ENCODE peak calls at places on chromosome 18, in nine cellular contexts. M, L, O, G, H, T, W, D and F are unnamed samples.

GRCh38 chr18:7855051-7855450 is 287.9 kb downstream of the PTPRM start:
- DNase-seq in H (no peak), O (no peak), L (no peak), D (no peak), G (no peak), M (no peak), W (no peak), T (no peak), F (no peak)

GRCh38 chr18:60295776-60296175 is 76.8 kb downstream of the MC4R start:
- DNase-seq in D (no peak), H (no peak), M (no peak), L (no peak), G (no peak), T (no peak), O (no peak), W (no peak), F (no peak)

GRCh38 chr18:7158201-7158600 is 40.6 kb upstream of the LAMA1 start:
- DNase-seq in O (no peak), H (peak), L (no peak), G (no peak), M (peak), W (no peak), T (no peak), D (peak), F (no peak)

GRCh38 chr18:76803814-76804213 is 18.5 kb upstream of the ZNF236 start:
- DNase-seq in H (peak), W (peak), T (no peak), L (peak), M (peak), D (peak), O (peak), G (peak), F (no peak)

GRCh38 chr18:48667276-48668254 is 128.7 kb downstream of the CTIF start:
- DNase-seq in O (no peak), M (peak), H (no peak), W (no peak), T (no peak), D (peak), G (peak), L (no peak), F (no peak)

GRCh38 chr18:5982332-5982731 is 87.0 kb upstream of the TMEM200C start:
- DNase-seq in M (no peak), O (no peak), H (no peak), G (no peak), T (no peak), L (no peak), D (no peak), W (no peak), F (no peak)

GRCh38 chr18:9575558-9575957 is 38.8 kb downstream of the PPP4R1 start:
- DNase-seq in M (peak), H (peak), W (peak), T (peak), L (peak), G (peak), D (peak), O (peak), F (peak)

GRCh38 chr18:69969491-69969890 is 21.8 kb upstream of the CD226 start:
- DNase-seq in T (no peak), W (no peak), H (peak), D (no peak), L (no peak), O (no peak), M (no peak), G (no peak), F (no peak)

GRCh38 chr18:77765468-77765867 is 515.8 kb downstream of the GALR1 start:
- DNase-seq in W (no peak), M (peak), H (no peak), G (no peak), O (peak), L (no peak), T (no peak), D (peak), F (no peak)

GRCh38 chr18:68229351-68229750 is 485.6 kb downstream of the TMX3 start:
- DNase-seq in L (no peak), O (no peak), T (no peak), D (peak), H (no peak), W (no peak), G (no peak), M (no peak), F (no peak)

GRCh38 chr18:68233043-68233442 is 481.9 kb downstream of the TMX3 start:
- DNase-seq in L (no peak), H (no peak), G (no peak), M (no peak), W (no peak), O (no peak), T (no peak), D (no peak), F (no peak)

GRCh38 chr18:68234676-68235075 is 480.2 kb downstream of the TMX3 start:
- DNase-seq in G (no peak), M (no peak), W (no peak), T (no peak), L (no peak), H (no peak), D (peak), O (no peak), F (no peak)

DNA sequence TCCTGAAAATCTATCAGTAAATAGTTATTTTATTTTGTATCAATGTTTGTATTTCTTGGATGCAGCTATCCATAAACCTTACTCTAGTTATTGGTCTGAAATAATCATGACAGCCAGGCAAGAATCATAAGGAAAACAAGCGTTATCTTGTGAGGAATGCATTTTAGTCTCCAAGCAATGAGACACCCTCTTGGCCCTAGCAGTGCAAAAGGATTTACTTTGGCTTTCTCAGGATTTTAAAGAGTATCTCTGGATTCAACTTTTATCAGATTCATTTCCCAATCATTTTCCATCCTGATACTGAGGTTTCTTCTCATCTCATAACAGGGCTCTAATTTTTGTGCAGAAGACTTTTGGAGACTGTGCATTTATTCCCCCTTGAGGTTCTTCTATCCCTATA is 480.8 kb downstream of the TMX3 start:
- DNase-seq in D (no peak), W (no peak), T (no peak), G (no peak), L (no peak), H (peak), O (no peak), M (no peak), F (no peak)
- TF ChIP-seq CTCF in D (no peak), W (no peak), T (no peak), G (no peak), L (no peak), H (no peak), O (no peak), M (no peak), F (no peak)

DNA sequence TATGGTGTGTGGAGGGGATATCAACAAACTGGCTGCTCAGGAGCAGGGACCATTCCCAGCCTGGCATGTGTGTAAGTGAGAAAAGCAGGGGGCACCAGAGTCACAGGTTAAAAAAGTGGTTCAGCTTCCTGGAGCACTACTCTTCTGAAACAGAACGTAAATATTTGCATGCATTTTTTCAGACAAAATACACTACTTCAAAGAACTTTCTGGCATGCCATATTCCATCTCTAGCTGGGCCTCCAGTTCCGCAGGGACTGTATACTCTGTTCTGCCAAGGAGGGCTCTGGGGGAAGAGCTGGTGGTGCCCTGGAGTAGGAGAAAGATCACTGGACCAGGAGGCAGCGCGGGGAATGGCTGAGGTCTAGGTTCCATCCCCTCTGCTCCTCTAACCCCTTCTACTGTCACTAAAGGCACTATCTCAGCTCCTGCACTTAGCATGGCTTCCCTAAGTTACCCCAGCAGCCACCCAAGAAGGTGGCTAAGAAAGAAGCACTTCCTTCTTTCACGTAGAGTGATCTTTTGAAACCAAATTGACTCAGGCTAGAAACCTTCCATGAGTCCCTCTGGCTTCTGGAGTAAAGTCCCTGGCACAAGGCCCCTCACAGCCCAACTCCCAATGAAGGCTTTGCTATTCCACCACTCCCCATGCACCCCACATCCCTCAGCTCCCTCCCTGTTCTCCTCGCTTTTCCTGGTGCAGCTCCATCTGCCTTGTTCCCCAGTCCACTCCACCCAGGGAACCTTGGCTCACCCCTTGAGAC is 57.6 kb upstream of the CABLES1 start:
- DNase-seq in G (no peak), H (peak), O (no peak), L (no peak), M (peak), D (peak), T (no peak), W (no peak), F (no peak)
- TF ChIP-seq CTCF in G (no peak), H (peak), O (peak), L (no peak), M (peak), D (peak), T (no peak), W (no peak), F (no peak)

DNA sequence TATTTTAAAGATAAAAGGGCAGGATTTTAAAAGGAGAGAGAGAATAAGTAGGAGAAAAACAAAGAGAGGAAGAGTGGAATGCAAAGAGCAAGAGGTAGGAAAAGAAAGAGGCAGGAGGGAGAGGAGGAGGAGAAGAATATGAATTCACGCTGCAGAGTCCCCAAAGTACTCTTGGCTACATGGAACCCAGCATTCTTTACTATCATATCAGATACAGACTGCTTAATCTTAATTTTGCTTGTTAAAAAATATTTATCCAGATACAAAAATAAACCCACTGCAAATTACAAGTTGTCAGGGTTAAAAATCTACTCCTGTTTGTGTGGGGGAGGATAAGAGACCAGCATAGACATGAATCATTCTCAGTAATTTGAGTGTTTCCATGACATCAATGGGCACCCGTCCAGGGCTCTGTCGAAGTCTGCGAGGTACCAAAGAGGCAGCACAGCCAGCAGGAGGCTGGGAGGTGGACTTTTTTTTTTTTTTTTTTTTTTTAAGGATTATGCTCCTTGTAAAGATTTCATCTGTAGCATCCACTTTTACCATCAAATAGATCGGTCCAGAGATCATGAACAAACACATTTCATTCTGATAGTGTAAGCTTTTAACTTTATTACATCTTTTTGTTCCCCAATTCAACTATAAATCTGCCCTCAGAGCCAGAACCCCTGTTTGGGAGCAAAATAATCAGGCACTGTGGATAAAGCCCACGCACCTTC is 182.2 kb downstream of the TCF4 start:
- DNase-seq in W (peak), O (peak), G (peak), M (peak), H (peak), D (peak), L (peak), T (peak), F (peak)
- TF ChIP-seq CTCF in W (no peak), O (no peak), G (no peak), M (peak), H (peak), D (no peak), L (no peak), T (no peak), F (no peak)

GRCh38 chr18:57211412-57211750 is 64.5 kb downstream of the BOD1L2 start:
- DNase-seq in L (no peak), O (no peak), W (no peak), D (no peak), M (no peak), H (no peak), T (no peak), G (no peak), F (no peak)
- TF ChIP-seq CTCF in L (no peak), O (no peak), W (no peak), D (no peak), M (no peak), H (no peak), T (no peak), G (no peak), F (no peak)

GRCh38 chr18:64330161-64330560 is 181.3 kb upstream of the LINC00305 start:
- DNase-seq in L (no peak), M (no peak), O (no peak), H (peak), D (peak), W (no peak), T (no peak), G (no peak), F (no peak)
- TF ChIP-seq CTCF in L (no peak), M (no peak), O (no peak), H (no peak), D (peak), W (no peak), T (no peak), G (no peak), F (no peak)

GRCh38 chr18:58043452-58044369 is at the start of gene NEDD4L:
- DNase-seq in L (peak), G (peak), H (peak), T (peak), O (peak), W (peak), M (peak), D (peak), F (peak)
- TF ChIP-seq CTCF in L (peak), G (peak), H (peak), T (peak), O (peak), W (peak), M (peak), D (peak), F (no peak)

DNA sequence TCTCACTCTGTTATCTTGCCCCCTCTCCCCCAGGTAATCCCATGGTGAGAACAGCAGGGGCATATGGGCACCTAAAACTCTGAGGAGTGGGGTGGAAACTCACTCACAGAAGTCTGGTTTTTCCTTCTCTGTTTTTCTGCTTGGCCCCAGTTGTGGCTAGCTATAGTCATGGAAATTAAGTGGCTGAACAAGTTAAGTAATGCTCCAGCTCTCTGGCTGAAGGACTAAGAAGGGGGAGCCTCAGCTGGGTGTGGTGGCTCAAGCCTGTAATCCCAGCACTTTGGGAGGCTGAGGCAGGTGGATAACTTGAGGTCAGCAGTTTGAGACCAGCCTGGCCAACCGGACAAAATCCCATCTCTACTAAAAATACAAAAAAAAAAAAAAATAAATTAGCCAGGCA is 261.0 kb downstream of the TPGS2 start:
- DNase-seq in D (no peak), H (no peak), O (no peak), W (no peak), T (no peak), M (no peak), G (no peak), L (no peak), F (no peak)
- TF ChIP-seq CTCF in D (no peak), H (no peak), O (no peak), W (no peak), T (no peak), M (no peak), G (no peak), L (no peak), F (no peak)

DNA sequence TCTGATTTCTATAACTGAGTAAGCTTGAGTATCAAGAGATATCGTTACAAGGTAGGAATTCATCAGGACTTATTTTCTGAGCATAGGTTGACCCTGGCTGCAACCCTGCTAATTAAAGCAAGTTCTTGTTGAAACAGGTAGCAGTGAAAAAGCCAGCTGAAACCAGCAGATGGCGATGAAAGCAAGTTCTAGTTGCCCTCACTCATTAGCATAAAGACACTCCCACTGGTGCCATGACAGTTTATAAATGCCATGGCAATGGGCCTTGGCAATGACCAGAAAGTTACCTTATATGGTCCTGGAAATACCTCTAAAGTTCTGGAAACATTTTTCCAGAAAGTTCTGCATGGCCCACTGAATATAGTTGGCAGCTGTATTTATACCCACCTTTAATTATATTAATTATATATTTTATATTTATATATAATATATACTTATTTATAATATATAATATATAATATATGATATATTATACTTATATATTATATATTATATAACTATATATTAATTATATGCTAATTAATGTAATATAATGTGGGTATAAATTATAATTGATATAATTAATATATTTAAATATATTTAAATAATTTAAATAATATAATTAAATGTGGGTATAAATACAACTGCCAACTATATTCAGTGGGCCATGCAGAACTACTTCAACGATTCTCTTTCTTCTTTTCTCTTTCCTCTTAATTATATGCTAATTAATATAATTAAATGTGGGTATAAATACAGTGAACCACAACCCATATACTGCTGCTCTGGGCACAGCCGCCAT is 188.0 kb downstream of the CDH7 start:
- DNase-seq in T (no peak), O (peak), W (no peak), D (peak), G (no peak), L (no peak), H (peak), M (peak), F (no peak)
- TF ChIP-seq CTCF in T (no peak), O (no peak), W (no peak), D (peak), G (no peak), L (no peak), H (peak), M (peak), F (no peak)